ENCODE peak calls at places on chromosome 20, in four cellular contexts. P is CD4-positive, CD25-positive, alpha-beta regulatory T cell; T is keratinocyte; C is stimulated activated CD4-positive, alpha-beta T cell treated with anti-CD3 and anti-CD28 coated beads, Interleukin-15, amount 100 ng/mL, for 24 hours. L is an unnamed sample.

GRCh38 chr20:50580016-50580747 is 70.0 kb downstream of the PTPN1 start:
- DNase-seq in P (peak), T (no peak), C (peak), L (peak)

GRCh38 chr20:37758332-37758731 is 64.5 kb downstream of the CTNNBL1 start:
- DNase-seq in P (no peak), T (no peak), C (peak), L (peak)

GRCh38 chr20:17863577-17864292 is 104.9 kb downstream of the SNX5 start:
- DNase-seq in P (no peak), T (no peak), C (no peak), L (no peak)

GRCh38 chr20:7673841-7674240 is 266.4 kb downstream of the HAO1 start:
- DNase-seq in P (no peak), T (no peak), C (no peak), L (no peak)

GRCh38 chr20:16966276-16966880 is 218.2 kb downstream of the OTOR start:
- DNase-seq in P (no peak), T (no peak), C (no peak), L (no peak)

GRCh38 chr20:38725959-38726848 is 1.9 kb downstream of the SLC32A1 start:
- DNase-seq in P (no peak), T (no peak), C (peak), L (peak)

GRCh38 chr20:57689745-57690481 is 19.9 kb downstream of the PMEPA1 start:
- DNase-seq in P (no peak), T (no peak), C (no peak), L (no peak)

GRCh38 chr20:24314053-24314452 is 155.4 kb upstream of the SYNDIG1 start:
- DNase-seq in P (no peak), T (no peak), C (no peak), L (no peak)

GRCh38 chr20:46000571-46001145 is 8.1 kb upstream of the MMP9 start:
- DNase-seq in P (no peak), T (no peak), C (peak), L (no peak)

GRCh38 chr20:37571033-37571432 is 43.4 kb upstream of the BLCAP start:
- DNase-seq in P (no peak), T (no peak), C (no peak), L (no peak)

GRCh38 chr20:62876826-62877728 is 15.5 kb upstream of the TCFL5 start:
- DNase-seq in P (no peak), T (no peak), C (no peak), L (no peak)

GRCh38 chr20:22386300-22386623 is 198.1 kb downstream of the FOXA2 start:
- DNase-seq in P (no peak), T (no peak), C (no peak), L (no peak)

GRCh38 chr20:31579245-31579644 is 25.8 kb upstream of the ID1 start:
- DNase-seq in P (no peak), T (no peak), C (no peak), L (no peak)

GRCh38 chr20:48843125-48843806 is 15.5 kb upstream of the PREX1 start:
- DNase-seq in P (no peak), T (no peak), C (no peak), L (no peak)

GRCh38 chr20:55471052-55472006 is 534.0 kb downstream of the CBLN4 start:
- DNase-seq in P (no peak), T (no peak), C (no peak), L (no peak)

GRCh38 chr20:44301285-44301684 is 9.7 kb downstream of the FITM2 start:
- DNase-seq in P (no peak), T (no peak), C (no peak), L (no peak)

GRCh38 chr20:6600336-6600735 is 167.2 kb upstream of the BMP2 start:
- DNase-seq in P (no peak), T (no peak), C (no peak), L (no peak)

GRCh38 chr20:23205221-23205620 is 119.1 kb upstream of the CD93 start:
- DNase-seq in P (no peak), T (no peak), C (no peak), L (no peak)

GRCh38 chr20:10374036-10374435 is 60.0 kb downstream of the MKKS start:
- DNase-seq in P (no peak), T (no peak), C (no peak), L (no peak)

GRCh38 chr20:32192698-32193097 is 14.8 kb downstream of the PLAGL2 start:
- DNase-seq in P (no peak), T (no peak), C (no peak), L (no peak)

GRCh38 chr20:36366623-36367369 is 60.7 kb downstream of the DLGAP4 start:
- DNase-seq in P (no peak), T (no peak), C (no peak), L (no peak)

GRCh38 chr20:34542439-34542838 is 16.1 kb upstream of the MAP1LC3A start:
- DNase-seq in P (no peak), T (no peak), C (no peak), L (no peak)

GRCh38 chr20:33423141-33423834 is 20.3 kb downstream of the SNTA1 start:
- DNase-seq in P (no peak), T (no peak), C (no peak), L (no peak)

GRCh38 chr20:44295995-44296394 is 15.0 kb downstream of the FITM2 start:
- DNase-seq in P (no peak), T (no peak), C (no peak), L (no peak)

GRCh38 chr20:33005132-33005566 is 916 bp upstream of the SUN5 start:
- DNase-seq in P (no peak), T (no peak), C (peak), L (peak)

GRCh38 chr20:44053046-44053445 is 133.9 kb downstream of the JPH2 start:
- DNase-seq in P (no peak), T (no peak), C (no peak), L (no peak)

GRCh38 chr20:19074828-19075516 is 137.5 kb upstream of the SLC24A3 start:
- DNase-seq in P (no peak), T (no peak), C (no peak), L (peak)

GRCh38 chr20:41345729-41346067 is 5.1 kb downstream of the LPIN3 start:
- DNase-seq in P (no peak), T (no peak), C (no peak), L (no peak)

GRCh38 chr20:47989957-47990356 is 204.7 kb upstream of the SULF2 start:
- DNase-seq in P (no peak), T (no peak), C (no peak), L (no peak)

GRCh38 chr20:31901615-31902014 is 31.2 kb downstream of the TTLL9 start:
- DNase-seq in P (no peak), T (no peak), C (no peak), L (no peak)

GRCh38 chr20:61055642-61056041 is 196.4 kb upstream of the CDH4 start:
- DNase-seq in P (no peak), T (no peak), C (no peak), L (no peak)

GRCh38 chr20:53609501-53610445 is 16.1 kb upstream of the ZNF217 start:
- DNase-seq in P (peak), T (no peak), C (peak), L (peak)

GRCh38 chr20:13333793-13334192 is 112.7 kb downstream of the ISM1 start:
- DNase-seq in P (no peak), T (no peak), C (no peak), L (no peak)

GRCh38 chr20:59783020-59784010 is 150.1 kb downstream of the SYCP2 start:
- DNase-seq in P (no peak), T (peak), C (peak), L (peak)

GRCh38 chr20:40738976-40739375 is 49.9 kb upstream of the MAFB start:
- DNase-seq in P (no peak), T (no peak), C (no peak), L (no peak)

GRCh38 chr20:50146732-50147662 is 6.5 kb downstream of the PEDS1 start:
- DNase-seq in P (peak), T (peak), C (peak), L (peak)

GRCh38 chr20:43853918-43854317 is 60.7 kb upstream of the TOX2 start:
- DNase-seq in P (no peak), T (no peak), C (no peak), L (no peak)

L was measured in activated naive CD8-positive, alpha-beta T cell treated with anti-CD3 and anti-CD28 coated beads for 36 hours.